ENCODE peak calls at places on chromosomes 12 and 14, in four cellular contexts. One of them, this sample, is unnamed.

GRCh38 chr12:6861391-6861790 is 5.9 kb upstream of the TPI1 start:
- DNase-seq in GM03348: no peak
- DNase-seq in NCI-H524: no peak
- DNase-seq in LoVo: no peak
- DNase-seq in this sample: no peak

GRCh38 chr14:76091036-76091435 is 60.7 kb upstream of the GPATCH2L start:
- DNase-seq in GM03348: peak
- DNase-seq in NCI-H524: peak
- DNase-seq in LoVo: no peak
- DNase-seq in this sample: no peak

GRCh38 chr12:8687846-8688601 is 9.8 kb upstream of the RIMKLB start:
- DNase-seq in GM03348: peak
- DNase-seq in NCI-H524: peak
- DNase-seq in LoVo: peak
- DNase-seq in this sample: peak

GRCh38 chr12:108560321-108560721 is 652 bp downstream of the SART3 start:
- DNase-seq in GM03348: peak
- DNase-seq in NCI-H524: no peak
- DNase-seq in LoVo: no peak
- DNase-seq in this sample: peak

GRCh38 chr14:21917699-21918436 is 244.2 kb upstream of the OR4E1 start:
- DNase-seq in GM03348: peak
- DNase-seq in NCI-H524: peak
- DNase-seq in LoVo: peak
- DNase-seq in this sample: peak

GRCh38 chr12:82730832-82731497 is 44.3 kb downstream of the TMTC2 start:
- DNase-seq in GM03348: no peak
- DNase-seq in NCI-H524: no peak
- DNase-seq in LoVo: no peak
- DNase-seq in this sample: peak

GRCh38 chr14:79411403-79412174 is 799.7 kb downstream of the DIO2 start:
- DNase-seq in GM03348: no peak
- DNase-seq in NCI-H524: no peak
- DNase-seq in LoVo: no peak
- DNase-seq in this sample: no peak

GRCh38 chr14:95338436-95338835 is 18.7 kb upstream of the CLMN start:
- DNase-seq in GM03348: no peak
- DNase-seq in NCI-H524: no peak
- DNase-seq in LoVo: no peak
- DNase-seq in this sample: no peak

GRCh38 chr14:86527312-86527711 is 997.4 kb downstream of the FLRT2 start:
- DNase-seq in GM03348: no peak
- DNase-seq in NCI-H524: no peak
- DNase-seq in LoVo: no peak
- DNase-seq in this sample: no peak

GRCh38 chr14:36626150-36626549 is 35.5 kb upstream of the PAX9 start:
- DNase-seq in GM03348: no peak
- DNase-seq in NCI-H524: no peak
- DNase-seq in LoVo: no peak
- DNase-seq in this sample: no peak

This sample was measured in amniotic epithelial cell.